ENCODE peak calls at places on chromosomes 4 and X, in six cellular contexts. T is hepatocyte; Z is SJSA1; E is HCT116; A is CD4-positive, alpha-beta T cell; P is CD4-positive, CD25-positive, alpha-beta regulatory T cell. S is an unnamed sample.
A peak's percentile ranks its signal among the peaks of the same experiment; 100 is the strongest.

GRCh38 chr4:41693629-41694028 is 54.9 kb downstream of the PHOX2B start:
- DNase-seq in T (peak; percentile 52), Z (peak; percentile 12), E (no peak), A (no peak), P (no peak), S (no peak)

GRCh38 chr4:155509619-155510018 is 132.9 kb upstream of the MAP9 start:
- DNase-seq in T (no peak), Z (no peak), E (no peak), A (no peak), P (no peak), S (no peak)

GRCh38 chr4:151468715-151469696 is 60.0 kb downstream of the FHIP1A start:
- DNase-seq in T (no peak), Z (no peak), E (no peak), A (no peak), P (no peak), S (no peak)

GRCh38 chr4:143381171-143382118 is 44.8 kb downstream of the GAB1 start:
- DNase-seq in T (peak; percentile 58), Z (peak; percentile 22), E (no peak), A (no peak), P (no peak), S (no peak)

GRCh38 chr4:113893546-113893945 is 85.9 kb downstream of the ARSJ start:
- DNase-seq in T (no peak), Z (no peak), E (no peak), A (no peak), P (no peak), S (no peak)

GRCh38 chr4:76984788-76985211 is 35.2 kb downstream of the SEPTIN11 start:
- DNase-seq in T (peak; percentile 88), Z (peak; percentile 98), E (no peak), A (no peak), P (no peak), S (no peak)

GRCh38 chr4:78645853-78646757 is 94.5 kb downstream of the ANXA3 start:
- DNase-seq in T (peak; percentile 79), Z (peak; percentile 89), E (no peak), A (no peak), P (no peak), S (no peak)

GRCh38 chr4:8553216-8553615 is 27.0 kb upstream of the GPR78 start:
- DNase-seq in T (no peak), Z (no peak), E (no peak), A (no peak), P (no peak), S (no peak)

GRCh38 chrX:31251336-31251735 is 179.5 kb upstream of the FTHL17 start:
- DNase-seq in T (no peak), Z (no peak), E (no peak), A (no peak), P (no peak), S (no peak)

GRCh38 chr4:3745886-3746656 is 20.1 kb upstream of the ADRA2C start:
- DNase-seq in T (no peak), Z (no peak), E (peak; percentile 95), A (no peak), P (no peak), S (no peak)

GRCh38 chrX:140360284-140360683 is 144.6 kb downstream of the SOX3 start:
- DNase-seq in T (no peak), Z (no peak), E (no peak), A (no peak), P (no peak), S (no peak)

GRCh38 chr4:6641971-6642320 is 1.5 kb downstream of the MRFAP1 start:
- DNase-seq in T (no peak), Z (no peak), E (no peak), A (no peak), P (no peak), S (no peak)

GRCh38 chr4:70754990-70755688 is 33.4 kb downstream of the RUFY3 start:
- DNase-seq in T (no peak), Z (no peak), E (no peak), A (no peak), P (no peak), S (no peak)

GRCh38 chr4:176300565-176300964 is 19.2 kb upstream of the SPCS3 start:
- DNase-seq in T (no peak), Z (no peak), E (no peak), A (no peak), P (no peak), S (no peak)

GRCh38 chr4:109810580-109811387 is 4.8 kb upstream of the GAR1 start:
- DNase-seq in T (no peak), Z (no peak), E (no peak), A (no peak), P (no peak), S (no peak)

GRCh38 chrX:13220916-13221315 is 98.9 kb downstream of the ATXN3L start:
- DNase-seq in T (peak; percentile 32), Z (no peak), E (no peak), A (no peak), P (no peak), S (no peak)

GRCh38 chrX:111868726-111869638 is 7.0 kb upstream of the TRPC5OS start:
- DNase-seq in T (peak; percentile 17), Z (no peak), E (no peak), A (no peak), P (no peak), S (no peak)

GRCh38 chr4:116486401-116486800 is 599.0 kb downstream of the TRAM1L1 start:
- DNase-seq in T (no peak), Z (no peak), E (no peak), A (no peak), P (no peak), S (no peak)

GRCh38 chr4:89765966-89766365 is 71.0 kb downstream of the SNCA start:
- DNase-seq in T (no peak), Z (no peak), E (no peak), A (no peak), P (no peak), S (no peak)

GRCh38 chrX:142095816-142096215 is 109.3 kb downstream of the MAGEC2 start:
- DNase-seq in T (peak; percentile 7), Z (no peak), E (no peak), A (no peak), P (no peak), S (no peak)

GRCh38 chrX:10011991-10012390 is 44.8 kb downstream of the CLDN34 start:
- DNase-seq in T (no peak), Z (no peak), E (no peak), A (no peak), P (no peak), S (no peak)

GRCh38 chr4:103018391-103019318 is 850 bp downstream of the SLC9B1 start:
- DNase-seq in T (no peak), Z (no peak), E (peak; percentile 26), A (no peak), P (no peak), S (no peak)

GRCh38 chr4:159069922-159070321 is 33.0 kb upstream of the RAPGEF2 start:
- DNase-seq in T (no peak), Z (peak; percentile 31), E (no peak), A (no peak), P (no peak), S (no peak)

GRCh38 chr4:374298-375160 is 36.9 kb downstream of the ZNF141 start:
- DNase-seq in T (no peak), Z (no peak), E (no peak), A (no peak), P (no peak), S (no peak)

GRCh38 chr4:373062-373839 is 35.6 kb downstream of the ZNF141 start:
- DNase-seq in T (no peak), Z (no peak), E (no peak), A (no peak), P (no peak), S (no peak)
- H3K9me3 ChIP-seq in T (peaks cover 77% of the 10 kb centered on the region), Z (peaks cover 4% of the 10 kb centered on the region), E (peaks cover 35% of the 10 kb centered on the region), A (peaks cover 95% of the 10 kb centered on the region), P (peaks cover 94% of the 10 kb centered on the region), S (peaks cover 57% of the 10 kb centered on the region)

GRCh38 chr4:112277705-112278448 is 7.8 kb downstream of the TIFA start:
- DNase-seq in T (no peak), Z (no peak), E (no peak), A (no peak), P (no peak), S (no peak)
- H3K9me3 ChIP-seq in T (no peaks in the 10 kb centered on the region), Z (no peaks in the 10 kb centered on the region), E (no peaks in the 10 kb centered on the region), A (no peaks in the 10 kb centered on the region), P (no peaks in the 10 kb centered on the region), S (no peaks in the 10 kb centered on the region)

GRCh38 chrX:54564942-54565341 is 34.9 kb downstream of the GNL3L start:
- DNase-seq in T (no peak), Z (no peak), E (no peak), A (no peak), P (no peak), S (no peak)

GRCh38 chrX:54570332-54570731 is 40.3 kb downstream of the GNL3L start:
- DNase-seq in T (no peak), Z (no peak), E (no peak), A (no peak), P (no peak), S (no peak)
- H3K9me3 ChIP-seq in T (peaks cover 3% of the 10 kb centered on the region), Z (no peaks in the 10 kb centered on the region), E (no peaks in the 10 kb centered on the region), A (peaks cover 5% of the 10 kb centered on the region), P (peaks cover 5% of the 10 kb centered on the region), S (no peaks in the 10 kb centered on the region)

GRCh38 chr4:99921174-99921573 is 25.2 kb downstream of the DNAJB14 start:
- DNase-seq in T (no peak), Z (no peak), E (no peak), A (no peak), P (no peak), S (no peak)
- H3K9me3 ChIP-seq in T (no peaks in the 10 kb centered on the region), Z (no peaks in the 10 kb centered on the region), E (no peaks in the 10 kb centered on the region), A (peaks cover 10% of the 10 kb centered on the region), P (peaks cover 15% of the 10 kb centered on the region), S (no peaks in the 10 kb centered on the region)

DNA sequence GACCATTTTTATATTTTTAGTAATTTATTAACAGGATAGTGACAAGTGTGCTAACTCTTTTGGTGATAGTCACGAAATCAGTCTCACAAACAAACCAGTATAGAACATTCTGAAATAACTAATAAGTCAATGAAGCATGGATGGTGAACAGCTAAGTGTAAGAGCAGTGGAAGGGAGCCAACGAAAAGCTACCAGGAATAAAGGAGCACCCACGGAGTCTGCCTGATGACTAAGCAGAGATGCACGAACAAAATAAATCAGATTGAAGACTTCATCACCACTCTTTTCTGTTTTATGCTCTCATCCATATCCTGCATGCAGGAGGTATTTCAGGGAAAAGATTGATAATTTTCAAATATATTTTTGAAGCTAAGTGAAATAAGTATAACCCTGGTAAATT is 891.1 kb upstream of the HS3ST1 start:
- DNase-seq in T (no peak), Z (no peak), E (no peak), A (no peak), P (no peak), S (no peak)
- H3K9me3 ChIP-seq in T (no peaks in the 10 kb centered on the region), Z (no peaks in the 10 kb centered on the region), E (no peaks in the 10 kb centered on the region), A (no peaks in the 10 kb centered on the region), P (no peaks in the 10 kb centered on the region), S (peaks cover 2% of the 10 kb centered on the region)

GRCh38 chr4:5018603-5019002 is 655 bp downstream of the CYTL1 start:
- DNase-seq in T (no peak), Z (no peak), E (no peak), A (no peak), P (no peak), S (no peak)

GRCh38 chr4:5018096-5018495 is 1.2 kb downstream of the CYTL1 start:
- DNase-seq in T (no peak), Z (no peak), E (no peak), A (no peak), P (no peak), S (no peak)

GRCh38 chr4:5019796-5020195 is 538 bp upstream of the CYTL1 start:
- DNase-seq in T (no peak), Z (no peak), E (no peak), A (no peak), P (no peak), S (no peak)

GRCh38 chr4:5020341-5020740 is 1.1 kb upstream of the CYTL1 start:
- DNase-seq in T (no peak), Z (no peak), E (no peak), A (no peak), P (no peak), S (no peak)

GRCh38 chr4:5019274-5019673 is at the start of gene CYTL1:
- DNase-seq in T (no peak), Z (no peak), E (no peak), A (no peak), P (no peak), S (no peak)
- H3K9me3 ChIP-seq in T (no peaks in the 10 kb centered on the region), Z (no peaks in the 10 kb centered on the region), E (no peaks in the 10 kb centered on the region), A (no peaks in the 10 kb centered on the region), P (no peaks in the 10 kb centered on the region), S (no peaks in the 10 kb centered on the region)